ENCODE peak calls at places on chromosomes 4 and X, in five cellular contexts. L is IMR-90, Z is A549, S is heart right ventricle, G is coronary artery. M is an unnamed sample.

GRCh38 chrX:118228041-118228440 is 111.4 kb upstream of the KLHL13 start:
- DNase-seq in L (peak), S (no peak), Z (no peak), G (no peak), M (no peak)

GRCh38 chr4:186201535-186202230 is 10.3 kb downstream of the CYP4V2 start:
- DNase-seq in S (peak), Z (peak), L (peak), G (no peak), M (peak)

GRCh38 chr4:179530953-179531352 is 2088.7 kb upstream of the AGA start:
- DNase-seq in Z (no peak), G (no peak), L (peak), S (no peak), M (no peak)

GRCh38 chr4:101670897-101671296 is 119.6 kb upstream of the BANK1 start:
- DNase-seq in S (no peak), Z (no peak), G (no peak), L (no peak), M (no peak)

GRCh38 chrX:47358387-47359065 is 11.9 kb upstream of the ZNF157 start:
- DNase-seq in G (no peak), L (no peak), Z (no peak), S (no peak), M (no peak)

GRCh38 chr4:145937990-145938611 is 522 bp downstream of the ZNF827 start:
- DNase-seq in L (peak), S (no peak), Z (peak), G (no peak), M (peak)

GRCh38 chrX:129833153-129834004 is 10.3 kb downstream of the ZDHHC9 start:
- DNase-seq in Z (no peak), L (peak), S (no peak), G (no peak), M (no peak)

GRCh38 chr4:21792736-21793135 is 155.8 kb downstream of the KCNIP4 start:
- DNase-seq in S (no peak), Z (no peak), G (no peak), L (no peak), M (no peak)

GRCh38 chr4:174005422-174005821 is 278.0 kb downstream of the FBXO8 start:
- DNase-seq in G (no peak), S (no peak), Z (peak), L (no peak), M (no peak)

GRCh38 chrX:131816551-131817136 is 206.5 kb upstream of the STK26 start:
- DNase-seq in Z (peak), L (peak), S (no peak), G (no peak), M (no peak)

GRCh38 chrX:68808686-68809357 is 20.0 kb upstream of the EFNB1 start:
- DNase-seq in Z (peak), G (no peak), L (no peak), S (peak), M (no peak)

GRCh38 chr4:75087416-75087815 is 154.5 kb downstream of the PARM1 start:
- DNase-seq in G (no peak), S (no peak), L (no peak), Z (no peak), M (no peak)

GRCh38 chrX:75038925-75039324 is 113.7 kb upstream of the NEXMIF start:
- DNase-seq in G (no peak), S (no peak), L (peak), Z (peak), M (no peak)

GRCh38 chrX:332916-333610 is 14.5 kb upstream of the GTPBP6 start:
- DNase-seq in L (no peak), Z (no peak), S (no peak), G (no peak), M (no peak)

GRCh38 chr4:95714571-95714970 is 125.3 kb upstream of the PDHA2 start:
- DNase-seq in G (no peak), L (no peak), Z (no peak), S (no peak), M (no peak)

GRCh38 chr4:54449999-54450398 is 207.8 kb upstream of the KIT start:
- DNase-seq in S (no peak), G (no peak), Z (no peak), L (no peak), M (no peak)

GRCh38 chrX:15349046-15349445 is 13.7 kb upstream of the PIGA start:
- DNase-seq in Z (peak), S (no peak), L (peak), G (no peak), M (no peak)

GRCh38 chrX:143873343-143873742 is 10.5 kb upstream of the UBE2NL start:
- DNase-seq in L (no peak), G (no peak), S (no peak), Z (no peak), M (no peak)

GRCh38 chr4:149238097-149238496 is 577.5 kb downstream of the IQCM start:
- DNase-seq in G (no peak), S (no peak), Z (no peak), L (no peak), M (no peak)

GRCh38 chr4:130210871-130211270 is 1114.9 kb downstream of the C4orf33 start:
- DNase-seq in G (no peak), Z (peak), L (no peak), S (no peak), M (peak)

GRCh38 chrX:363621-364375 is 22.9 kb downstream of the PPP2R3B start:
- DNase-seq in G (no peak), S (no peak), L (no peak), Z (no peak), M (no peak)

GRCh38 chr4:187387709-187388108 is 607.9 kb upstream of the ZFP42 start:
- DNase-seq in L (peak), Z (peak), S (no peak), G (no peak), M (no peak)

GRCh38 chrX:155263854-155264628 is at the start of gene RAB39B:
- DNase-seq in Z (peak), L (peak), S (peak), G (no peak), M (peak)

GRCh38 chr4:41268721-41269517 is 12.2 kb downstream of the UCHL1 start:
- DNase-seq in Z (no peak), L (no peak), G (no peak), S (no peak), M (no peak)

GRCh38 chr4:102344520-102344954 is 745 bp downstream of the SLC39A8 start:
- DNase-seq in S (peak), G (peak), L (no peak), Z (peak), M (peak)

GRCh38 chr4:84966382-84967291 is at the start of gene WDFY3:
- DNase-seq in G (peak), Z (peak), S (peak), L (peak), M (peak)

GRCh38 chrX:7330971-7331746 is 183.2 kb upstream of the PUDP start:
- DNase-seq in S (no peak), Z (peak), G (no peak), L (peak), M (peak)

GRCh38 chr4:66606908-66607307 is 936.6 kb upstream of the EPHA5 start:
- DNase-seq in L (no peak), G (no peak), Z (no peak), S (no peak), M (no peak)

GRCh38 chr4:23374280-23374679 is 515.6 kb downstream of the PPARGC1A start:
- DNase-seq in Z (peak), L (no peak), S (no peak), G (no peak), M (no peak)

GRCh38 chrX:101619336-101619735 is 1.5 kb upstream of the ARMCX6 start:
- DNase-seq in Z (no peak), S (no peak), G (no peak), L (peak), M (no peak)

GRCh38 chr4:41346306-41347061 is 89.8 kb downstream of the UCHL1 start:
- DNase-seq in L (no peak), S (no peak), G (no peak), Z (peak), M (peak)

GRCh38 chr4:56743550-56743949 is 62.5 kb upstream of the HOPX start:
- DNase-seq in L (no peak), Z (no peak), G (no peak), S (no peak), M (no peak)

GRCh38 chrX:151694121-151694520 is 1.1 kb upstream of the PRRG3 start:
- DNase-seq in G (no peak), Z (no peak), L (no peak), S (no peak), M (no peak)

GRCh38 chrX:19514791-19515614 is at the start of gene MAP3K15:
- DNase-seq in S (peak), G (no peak), Z (peak), L (no peak), M (peak)

GRCh38 chr4:3797831-3798500 is 31.8 kb downstream of the ADRA2C start:
- DNase-seq in G (no peak), S (peak), Z (no peak), L (no peak), M (no peak)

GRCh38 chr4:177177446-177178160 is 132.1 kb upstream of the NEIL3 start:
- DNase-seq in S (no peak), G (no peak), L (peak), Z (no peak), M (no peak)

GRCh38 chr4:185011408-185011807 is 6.9 kb upstream of the HELT start:
- DNase-seq in L (no peak), S (no peak), G (no peak), Z (no peak), M (no peak)

GRCh38 chr4:141575884-141576283 is 60.5 kb upstream of the IL15 start:
- DNase-seq in L (no peak), G (no peak), Z (no peak), S (no peak), M (no peak)

GRCh38 chr4:162586266-162586665 is 422.5 kb upstream of the FSTL5 start:
- DNase-seq in L (no peak), G (no peak), S (no peak), Z (no peak), M (no peak)

GRCh38 chrX:106921637-106922036 is 1.4 kb downstream of the CLDN2 start:
- DNase-seq in S (no peak), Z (no peak), L (no peak), G (no peak), M (no peak)

GRCh38 chrX:106917830-106918500 is 2.2 kb upstream of the CLDN2 start:
- DNase-seq in Z (peak), G (no peak), S (no peak), L (peak), M (no peak)

DNA sequence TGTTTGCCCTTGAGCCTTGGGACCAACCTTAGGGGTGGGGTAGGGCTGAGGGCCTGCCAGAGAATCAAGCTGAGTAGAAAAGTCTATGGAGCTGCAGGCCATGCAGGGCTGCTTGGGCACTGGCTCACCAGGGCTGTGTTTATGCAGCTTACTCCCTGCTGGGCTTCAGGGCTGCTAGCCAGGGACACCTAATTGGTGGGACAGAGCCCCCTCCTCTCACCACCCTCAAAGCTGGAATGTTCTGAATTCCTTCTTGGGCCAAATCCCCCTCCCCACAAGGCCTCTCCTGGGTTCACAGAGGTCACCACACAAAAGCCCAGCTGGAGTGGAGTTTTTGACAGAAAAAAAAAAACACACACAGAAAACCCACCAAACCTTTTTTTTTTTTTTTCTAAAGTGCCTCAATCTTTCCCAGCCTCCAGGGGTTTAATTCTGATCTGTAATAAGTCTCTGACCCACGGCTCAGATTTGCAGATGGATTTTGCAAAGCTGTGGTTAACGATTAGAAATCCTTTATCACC is at the start of gene CLDN2:
- DNase-seq in S (no peak), G (no peak), L (no peak), Z (no peak), M (no peak)
- H3K4me3 ChIP-seq in S (no peak), G (no peak), L (no peak), Z (no peak), M (no peak)

DNA sequence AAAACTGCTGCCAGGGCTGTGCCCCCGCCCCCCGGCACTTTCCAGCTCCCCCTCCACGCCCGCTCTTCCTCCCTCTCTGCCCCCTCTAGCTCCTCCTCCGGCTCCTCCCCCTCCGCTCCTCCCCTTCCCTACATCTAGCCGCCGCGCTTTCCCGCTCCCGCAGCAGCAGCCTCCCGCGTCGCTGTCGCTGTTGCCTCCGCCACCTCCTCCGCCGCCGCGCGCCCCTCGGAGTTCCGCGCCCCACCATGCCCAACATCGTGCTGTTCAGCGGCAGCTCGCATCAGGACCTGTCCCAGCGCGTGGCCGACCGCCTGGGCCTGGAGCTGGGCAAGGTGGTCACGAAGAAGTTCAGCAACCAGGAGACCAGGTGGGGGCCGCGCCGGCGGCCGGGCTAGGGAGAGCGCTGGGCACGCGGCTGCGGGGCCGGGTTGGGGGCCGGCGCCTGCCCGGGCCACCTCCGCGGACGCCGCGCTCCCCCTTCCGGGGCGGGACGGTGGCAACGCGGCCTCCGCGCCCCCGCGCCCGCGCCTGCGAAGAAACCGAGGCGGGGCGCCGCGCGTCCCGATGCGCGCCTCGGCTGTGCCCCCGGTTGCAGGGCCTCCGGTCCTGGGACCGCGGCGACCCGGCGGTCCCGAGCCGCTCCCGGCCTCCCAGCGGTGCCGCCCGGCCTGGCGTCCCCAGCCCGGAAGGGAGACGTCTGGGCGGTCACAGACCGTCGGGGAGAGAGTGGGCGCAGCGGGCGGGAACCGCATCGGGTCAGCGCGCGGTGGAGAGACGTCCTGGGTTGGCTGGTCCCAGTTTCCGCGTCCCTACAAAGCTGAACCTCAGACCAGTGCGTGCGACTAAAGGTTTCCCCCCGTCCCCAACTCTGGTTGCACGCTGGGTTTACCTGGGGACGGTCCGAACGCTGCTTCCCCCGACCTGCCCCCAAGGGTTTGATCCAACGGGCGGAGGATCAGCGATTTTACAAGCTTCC is at the start of gene PRPS2:
- DNase-seq in G (peak), S (peak), L (peak), Z (peak), M (peak)
- H3K27ac ChIP-seq in G (no peak), S (no peak), L (peak), Z (peak), M (no peak)

GRCh38 chrX:28668957-28669356 is 81.7 kb downstream of the IL1RAPL1 start:
- DNase-seq in Z (no peak), S (no peak), G (no peak), L (peak), M (no peak)
- H3K4me3 ChIP-seq in Z (no peak), S (no peak), G (no peak), L (no peak), M (no peak)

GRCh38 chr4:80266902-80267380 is 477 bp downstream of the FGF5 start:
- DNase-seq in L (peak), Z (no peak), G (no peak), S (no peak), M (peak)
- H3K27ac ChIP-seq in L (peak), Z (no peak), G (no peak), S (no peak), M (peak)

GRCh38 chr4:38309471-38309870 is 349.3 kb downstream of the PTTG2 start:
- DNase-seq in S (no peak), G (no peak), Z (no peak), L (no peak), M (no peak)
- H3K4me3 ChIP-seq in S (no peak), G (no peak), Z (no peak), L (no peak), M (no peak)

GRCh38 chrX:43718546-43718945 is 62.4 kb downstream of the MAOA start:
- DNase-seq in G (no peak), S (no peak), L (no peak), Z (no peak), M (no peak)
- H3K27ac ChIP-seq in G (no peak), S (no peak), L (no peak), Z (no peak), M (no peak)